ENCODE peak calls at places on chromosomes 12 and 14, in eight cellular contexts. R is NCI-H460, A is hepatic stellate cell, U is DMS 273 treated with DMSO at 0.1 percent for 48 hours, P is iPS-NIHi11, J is COR-L47, E is SW480, S is LoVo. B is an unnamed sample.

GRCh38 chr12:120504587-120504986 is 8.7 kb downstream of the DYNLL1 start:
- DNase-seq in R (no peak), A (no peak), U (no peak), P (peak), J (no peak), E (no peak), S (no peak), B (no peak)

GRCh38 chr12:53751336-53752191 is at the start of gene CISTR:
- DNase-seq in R (no peak), A (no peak), U (no peak), P (peak), J (peak), E (no peak), S (no peak), B (no peak)

GRCh38 chr12:6763380-6763779 is 2.8 kb upstream of the PTMS start:
- DNase-seq in R (no peak), A (no peak), U (no peak), P (no peak), J (no peak), E (peak), S (no peak), B (no peak)

GRCh38 chr14:96117101-96117897 is 78.1 kb downstream of the C14orf132 start:
- DNase-seq in R (no peak), A (no peak), U (peak), P (no peak), J (peak), E (no peak), S (no peak), B (no peak)

GRCh38 chr14:63555572-63555971 is 12.4 kb upstream of the PPP2R5E start:
- DNase-seq in R (no peak), A (no peak), U (no peak), P (no peak), J (no peak), E (no peak), S (no peak), B (no peak)

GRCh38 chr14:31477248-31477647 is 10.6 kb downstream of the GPR33 start:
- DNase-seq in R (no peak), A (no peak), U (no peak), P (no peak), J (no peak), E (no peak), S (no peak), B (no peak)

GRCh38 chr14:77203611-77204456 is 22.2 kb downstream of the TMEM63C start:
- DNase-seq in R (no peak), A (no peak), U (peak), P (no peak), J (peak), E (no peak), S (no peak), B (no peak)

GRCh38 chr14:79278286-79278797 is 933.0 kb downstream of the DIO2 start:
- DNase-seq in R (no peak), A (no peak), U (no peak), P (no peak), J (no peak), E (peak), S (no peak), B (no peak)

GRCh38 chr12:1929241-1929984 is 11.0 kb upstream of the CACNA2D4 start:
- DNase-seq in R (no peak), A (no peak), U (no peak), P (no peak), J (no peak), E (no peak), S (no peak), B (no peak)

GRCh38 chr12:20443216-20443615 is 74.9 kb downstream of the PDE3A start:
- DNase-seq in R (no peak), A (no peak), U (no peak), P (no peak), J (no peak), E (no peak), S (no peak), B (no peak)

GRCh38 chr14:90384543-90384911 is 12.3 kb upstream of the CALM1 start:
- DNase-seq in R (no peak), A (no peak), U (no peak), P (no peak), J (no peak), E (peak), S (no peak), B (no peak)

GRCh38 chr14:72558721-72559120 is 335.2 kb downstream of the DPF3 start:
- DNase-seq in R (no peak), A (no peak), U (no peak), P (no peak), J (no peak), E (no peak), S (no peak), B (no peak)

B was measured in HS-27A.